ENCODE peak calls at places on chromosomes 3 and 15, in six cellular contexts. Y is right lobe of liver, B is AG04449, F is BE2C, V is endothelial cell, D is neural progenitor cell. M is an unnamed sample.

GRCh38 chr15:65189102-65189740 is 4.1 kb upstream of the CLPX start:
- DNase-seq in B (no peak), V (peak; percentile 48), F (peak; percentile 50), Y (no peak), D (peak; percentile 70), M (no peak)

GRCh38 chr3:63911901-63912767 is at the start of gene SCAANT1:
- DNase-seq in Y (peak; percentile 97), B (no peak), D (peak; percentile 92), F (peak; percentile 91), V (peak; percentile 81), M (peak; percentile 82)

GRCh38 chr3:178558637-178559036 is 22.4 kb downstream of the KCNMB2 start:
- DNase-seq in Y (no peak), D (peak; percentile 15), F (no peak), V (no peak), B (no peak), M (no peak)

GRCh38 chr15:74378853-74379252 is 11.4 kb upstream of the CYP11A1 start:
- DNase-seq in V (no peak), B (no peak), Y (peak; percentile 30), F (no peak), D (no peak), M (no peak)

GRCh38 chr3:182308328-182308727 is 485.0 kb upstream of the ATP11B start:
- DNase-seq in Y (no peak), D (no peak), B (no peak), V (no peak), F (no peak), M (no peak)

GRCh38 chr3:22029480-22029879 is 278.5 kb upstream of the ZNF385D start:
- DNase-seq in B (no peak), D (no peak), F (no peak), V (no peak), Y (no peak), M (no peak)

GRCh38 chr3:78919021-78919755 is 848.6 kb downstream of the ROBO1 start:
- DNase-seq in B (peak; percentile 89), V (no peak), D (no peak), Y (no peak), F (no peak), M (no peak)

GRCh38 chr15:70853855-70854668 is at the start of gene LARP6:
- DNase-seq in V (peak; percentile 64), F (peak; percentile 78), D (peak; percentile 89), B (no peak), Y (peak; percentile 59), M (peak; percentile 81)

GRCh38 chr3:160224256-160224655 is 966 bp upstream of the C3orf80 start:
- DNase-seq in Y (no peak), F (no peak), B (no peak), D (peak; percentile 43), V (no peak), M (no peak)

GRCh38 chr3:16723994-16724393 is 118.8 kb upstream of the DAZL start:
- DNase-seq in F (no peak), D (peak; percentile 82), V (peak; percentile 4), B (no peak), Y (no peak), M (no peak)

GRCh38 chr15:78425643-78426042 is 12.4 kb upstream of the IREB2 start:
- DNase-seq in V (no peak), B (no peak), D (no peak), F (no peak), Y (no peak), M (no peak)
- TF ChIP-seq CTCF in V (no peak), B (no peak), D (no peak), F (no peak), Y (no peak), M (no peak)

GRCh38 chr3:4711680-4711992 is 218.5 kb downstream of the ITPR1 start:
- DNase-seq in B (no peak), Y (no peak), V (no peak), D (no peak), F (no peak), M (no peak)
- TF ChIP-seq CTCF in B (no peak), Y (no peak), V (peak; percentile 26), D (no peak), F (no peak), M (no peak)

DNA sequence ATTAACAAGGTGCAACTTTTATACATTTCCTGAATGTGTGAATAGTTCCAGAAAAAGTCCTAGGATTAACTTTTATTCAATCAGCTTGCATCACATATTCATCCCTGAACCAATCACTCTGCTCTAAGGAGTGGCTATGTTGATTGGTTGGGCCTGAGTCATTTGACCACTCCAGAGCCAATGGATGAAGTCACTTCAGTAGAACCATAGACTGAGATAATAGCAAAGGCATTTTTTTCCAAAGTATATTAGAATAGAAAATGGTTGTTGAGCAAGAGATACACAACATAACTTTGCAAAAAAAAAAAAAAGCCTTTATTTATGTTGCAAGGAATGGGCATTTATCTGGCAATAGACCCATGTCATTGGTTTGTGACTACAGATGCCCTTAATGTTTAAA is 55.5 kb upstream of the AGTR1 start:
- DNase-seq in D (no peak), B (no peak), V (no peak), Y (no peak), F (no peak), M (no peak)
- TF ChIP-seq CTCF in D (no peak), B (no peak), V (no peak), Y (no peak), F (no peak), M (no peak)

GRCh38 chr15:29018406-29018805 is 132.6 kb downstream of the APBA2 start:
- DNase-seq in D (no peak), Y (no peak), V (no peak), F (no peak), B (no peak), M (no peak)
- TF ChIP-seq CTCF in D (peak; percentile 28), Y (no peak), V (peak; percentile 12), F (no peak), B (no peak), M (no peak)

GRCh38 chr15:51492528-51492927 is 130.0 kb downstream of the DMXL2 start:
- DNase-seq in B (no peak), D (no peak), V (no peak), Y (no peak), F (no peak), M (no peak)

GRCh38 chr15:51491941-51492340 is 130.6 kb downstream of the DMXL2 start:
- DNase-seq in D (no peak), Y (no peak), B (no peak), V (no peak), F (no peak), M (no peak)

GRCh38 chr15:51493892-51494291 is 128.7 kb downstream of the DMXL2 start:
- DNase-seq in F (no peak), B (no peak), V (no peak), Y (no peak), D (no peak), M (no peak)

GRCh38 chr15:51497806-51498205 is 124.8 kb downstream of the DMXL2 start:
- DNase-seq in V (no peak), B (no peak), Y (no peak), D (no peak), F (no peak), M (no peak)

GRCh38 chr15:51494411-51495314 is 127.9 kb downstream of the DMXL2 start:
- DNase-seq in F (no peak), D (no peak), Y (no peak), V (no peak), B (peak; percentile 19), M (no peak)
- TF ChIP-seq CTCF in F (no peak), D (no peak), Y (no peak), V (no peak), B (no peak), M (no peak)

GRCh38 chr3:135621184-135621931 is 344.2 kb upstream of the PPP2R3A start:
- DNase-seq in D (no peak), B (no peak), Y (no peak), V (no peak), F (no peak), M (no peak)
- TF ChIP-seq CTCF in D (no peak), B (no peak), Y (no peak), V (no peak), F (no peak), M (no peak)

DNA sequence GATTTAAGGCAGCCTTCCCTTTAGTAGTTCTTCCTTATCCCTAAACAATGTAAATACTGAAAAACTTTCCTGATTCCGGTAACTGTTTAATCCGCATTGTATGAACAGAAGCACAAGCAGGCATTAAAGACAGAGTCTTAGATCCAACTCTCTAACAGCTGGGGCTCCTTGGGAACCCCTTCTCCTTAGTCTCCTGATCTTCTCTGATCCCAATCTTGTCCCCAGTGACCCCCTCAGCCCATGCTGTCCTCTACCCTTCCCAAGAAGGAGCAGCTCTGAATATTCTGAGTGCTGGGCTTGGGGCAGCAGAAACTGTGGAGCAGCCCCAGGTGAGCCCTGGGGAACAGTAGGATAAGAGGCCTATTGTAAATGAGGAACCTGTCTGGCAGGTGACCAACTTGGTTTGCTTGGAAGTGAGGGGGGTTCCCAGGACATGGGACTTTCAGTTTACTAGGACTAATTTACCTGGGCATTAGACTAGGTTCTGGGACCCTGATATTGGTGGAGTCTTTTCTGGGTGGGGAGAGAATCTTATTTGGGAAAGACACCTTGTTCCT is 13.0 kb upstream of the SLC30A4 start:
- DNase-seq in F (no peak), Y (no peak), D (no peak), V (no peak), B (no peak), M (no peak)
- TF ChIP-seq CTCF in F (no peak), Y (no peak), D (no peak), V (no peak), B (no peak), M (no peak)